ENCODE peak calls at places on chromosomes 4 and X, in seven cellular contexts. One of them, this sample, is unnamed.
A peak's percentile ranks its signal among the peaks of the same experiment; 100 is the strongest.

GRCh38 chrX:45774961-45775360 is 574.3 kb upstream of the DIPK2B start:
- DNase-seq in GM12891: no peak
- DNase-seq in K562: no peak
- DNase-seq in H1: no peak
- DNase-seq in SK-N-SH: no peak
- DNase-seq in GM12878: no peak
- DNase-seq in HepG2: no peak
- DNase-seq in this sample: no peak

GRCh38 chr4:68011684-68012083 is 48.4 kb upstream of the TMPRSS11A start:
- DNase-seq in GM12891: no peak
- DNase-seq in K562: no peak
- DNase-seq in H1: no peak
- DNase-seq in SK-N-SH: no peak
- DNase-seq in GM12878: no peak
- DNase-seq in HepG2: no peak
- DNase-seq in this sample: no peak

GRCh38 chrX:140091276-140091886 is 126.1 kb upstream of the CXorf66 start:
- DNase-seq in GM12891: peak; percentile 3
- DNase-seq in K562: peak; percentile 38
- DNase-seq in H1: peak; percentile 57
- DNase-seq in SK-N-SH: peak; percentile 39
- DNase-seq in GM12878: no peak
- DNase-seq in HepG2: no peak
- DNase-seq in this sample: peak; percentile 11

GRCh38 chr4:3237711-3238560 is 11.0 kb upstream of the MSANTD1 start:
- DNase-seq in GM12891: no peak
- DNase-seq in K562: no peak
- DNase-seq in H1: no peak
- DNase-seq in SK-N-SH: no peak
- DNase-seq in GM12878: no peak
- DNase-seq in HepG2: no peak
- DNase-seq in this sample: no peak

GRCh38 chr4:95549246-95550138 is 719 bp upstream of the UNC5C start:
- DNase-seq in GM12891: peak; percentile 46
- DNase-seq in K562: no peak
- DNase-seq in H1: peak; percentile 75
- DNase-seq in SK-N-SH: peak; percentile 63
- DNase-seq in GM12878: peak; percentile 38
- DNase-seq in HepG2: no peak
- DNase-seq in this sample: no peak

GRCh38 chrX:22314211-22314610 is 41.5 kb downstream of the CBLL2 start:
- DNase-seq in GM12891: no peak
- DNase-seq in K562: no peak
- DNase-seq in H1: no peak
- DNase-seq in SK-N-SH: no peak
- DNase-seq in GM12878: no peak
- DNase-seq in HepG2: no peak
- DNase-seq in this sample: no peak

GRCh38 chr4:150001815-150002214 is 76.4 kb upstream of the DCLK2 start:
- DNase-seq in GM12891: no peak
- DNase-seq in K562: no peak
- DNase-seq in H1: no peak
- DNase-seq in SK-N-SH: no peak
- DNase-seq in GM12878: no peak
- DNase-seq in HepG2: no peak
- DNase-seq in this sample: no peak

GRCh38 chr4:24650849-24651248 is 66.5 kb upstream of the DHX15 start:
- DNase-seq in GM12891: no peak
- DNase-seq in K562: no peak
- DNase-seq in H1: no peak
- DNase-seq in SK-N-SH: no peak
- DNase-seq in GM12878: no peak
- DNase-seq in HepG2: no peak
- DNase-seq in this sample: no peak

GRCh38 chr4:133129237-133129636 is 19.9 kb upstream of the PCDH10 start:
- DNase-seq in GM12891: no peak
- DNase-seq in K562: no peak
- DNase-seq in H1: no peak
- DNase-seq in SK-N-SH: no peak
- DNase-seq in GM12878: no peak
- DNase-seq in HepG2: no peak
- DNase-seq in this sample: no peak

DNA sequence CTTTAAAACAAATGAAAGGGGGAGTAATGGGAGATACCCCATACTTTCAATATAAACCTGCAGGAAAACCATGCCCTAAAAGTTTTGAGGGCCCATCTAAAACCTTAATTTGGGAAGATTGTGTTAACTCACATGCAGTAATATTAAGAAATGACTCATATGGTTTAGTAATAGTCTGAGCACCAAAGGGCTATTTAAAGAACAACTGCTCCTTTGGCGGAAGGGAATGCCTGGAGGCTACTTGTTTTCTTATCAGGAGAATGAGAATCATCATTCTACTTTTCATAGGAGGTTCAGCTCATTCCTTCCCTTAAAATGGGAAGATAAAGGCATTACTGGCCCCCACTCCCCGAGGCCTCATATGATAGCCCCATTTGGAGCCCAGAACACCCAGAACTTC is 47.6 kb downstream of the SPIN3 start:
- DNase-seq in GM12891: no peak
- DNase-seq in K562: no peak
- DNase-seq in H1: no peak
- DNase-seq in SK-N-SH: no peak
- DNase-seq in GM12878: no peak
- DNase-seq in HepG2: no peak
- DNase-seq in this sample: no peak
- TF ChIP-seq TAF1 in GM12891: no peak
- TF ChIP-seq TAF1 in K562: no peak
- TF ChIP-seq TAF1 in H1: no peak
- TF ChIP-seq TAF1 in SK-N-SH: no peak
- TF ChIP-seq TAF1 in GM12878: no peak
- TF ChIP-seq TAF1 in HepG2: no peak
- TF ChIP-seq TAF1 in this sample: no peak

DNA sequence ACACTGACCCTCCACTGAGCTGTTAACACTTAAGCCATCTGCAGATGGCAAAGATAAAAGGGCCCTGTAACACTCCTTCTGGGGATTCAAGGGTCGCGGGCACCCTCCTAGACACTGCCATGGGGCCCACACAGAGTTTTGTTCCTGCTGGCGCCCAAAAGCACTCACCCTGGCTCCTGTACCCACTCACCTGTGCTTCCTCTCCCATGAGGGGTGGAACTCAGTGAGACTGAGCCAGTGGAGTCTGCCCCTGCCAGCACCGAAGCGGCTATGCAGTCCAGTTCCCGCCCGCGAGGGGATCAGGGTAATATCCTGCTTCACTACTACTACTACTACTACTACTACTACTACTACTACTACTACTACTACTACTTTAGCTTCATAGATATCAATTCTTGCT is 312.1 kb upstream of the FTHL17 start:
- DNase-seq in GM12891: no peak
- DNase-seq in K562: no peak
- DNase-seq in H1: no peak
- DNase-seq in SK-N-SH: no peak
- DNase-seq in GM12878: no peak
- DNase-seq in HepG2: no peak
- DNase-seq in this sample: no peak
- TF ChIP-seq POLR2AphosphoS5 in GM12891: no peak
- TF ChIP-seq POLR2AphosphoS5 in K562: no peak
- TF ChIP-seq POLR2AphosphoS5 in H1: no peak
- TF ChIP-seq POLR2AphosphoS5 in SK-N-SH: no peak
- TF ChIP-seq POLR2AphosphoS5 in GM12878: no peak
- TF ChIP-seq POLR2AphosphoS5 in HepG2: no peak
- TF ChIP-seq POLR2AphosphoS5 in this sample: no peak

GRCh38 chrX:66008403-66008970 is 31.4 kb downstream of the VSIG4 start:
- DNase-seq in GM12891: no peak
- DNase-seq in K562: no peak
- DNase-seq in H1: no peak
- DNase-seq in SK-N-SH: no peak
- DNase-seq in GM12878: no peak
- DNase-seq in HepG2: no peak
- DNase-seq in this sample: no peak

GRCh38 chrX:66002832-66003680 is 36.8 kb downstream of the VSIG4 start:
- DNase-seq in GM12891: no peak
- DNase-seq in K562: no peak
- DNase-seq in H1: no peak
- DNase-seq in SK-N-SH: no peak
- DNase-seq in GM12878: peak; percentile 48
- DNase-seq in HepG2: no peak
- DNase-seq in this sample: no peak

GRCh38 chrX:66007851-66008250 is 32.0 kb downstream of the VSIG4 start:
- DNase-seq in GM12891: no peak
- DNase-seq in K562: no peak
- DNase-seq in H1: no peak
- DNase-seq in SK-N-SH: no peak
- DNase-seq in GM12878: no peak
- DNase-seq in HepG2: no peak
- DNase-seq in this sample: no peak

GRCh38 chrX:66005832-66006449 is 33.9 kb downstream of the VSIG4 start:
- DNase-seq in GM12891: no peak
- DNase-seq in K562: no peak
- DNase-seq in H1: no peak
- DNase-seq in SK-N-SH: no peak
- DNase-seq in GM12878: no peak
- DNase-seq in HepG2: no peak
- DNase-seq in this sample: no peak

GRCh38 chrX:66004928-66005831 is 34.7 kb downstream of the VSIG4 start:
- DNase-seq in GM12891: no peak
- DNase-seq in K562: no peak
- DNase-seq in H1: no peak
- DNase-seq in SK-N-SH: no peak
- DNase-seq in GM12878: no peak
- DNase-seq in HepG2: no peak
- DNase-seq in this sample: no peak
- TF ChIP-seq TAF1 in GM12891: no peak
- TF ChIP-seq TAF1 in K562: peak; percentile 36
- TF ChIP-seq TAF1 in H1: no peak
- TF ChIP-seq TAF1 in SK-N-SH: no peak
- TF ChIP-seq TAF1 in GM12878: no peak
- TF ChIP-seq TAF1 in HepG2: no peak
- TF ChIP-seq TAF1 in this sample: no peak

DNA sequence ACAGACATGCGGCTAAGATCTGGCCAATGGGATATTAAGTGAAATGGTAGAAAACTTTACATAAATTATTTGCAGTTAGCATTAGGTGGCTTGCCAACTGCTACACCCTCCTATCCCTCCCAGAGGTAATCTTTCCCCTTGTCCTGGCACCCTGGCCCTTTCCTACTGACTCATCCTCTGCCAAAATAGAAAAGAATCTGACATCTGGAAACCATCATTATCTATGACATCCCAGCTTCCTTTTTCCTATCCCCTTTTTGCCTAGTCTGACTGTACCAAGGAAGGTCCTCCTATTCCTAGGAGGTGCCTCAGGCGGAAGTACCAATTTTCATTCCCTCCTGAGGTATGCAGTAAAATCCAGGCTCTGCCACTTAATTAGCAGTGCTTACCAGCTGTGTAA is 163.6 kb upstream of the KLF3 start:
- DNase-seq in GM12891: no peak
- DNase-seq in K562: no peak
- DNase-seq in H1: no peak
- DNase-seq in SK-N-SH: peak; percentile 12
- DNase-seq in GM12878: no peak
- DNase-seq in HepG2: no peak
- DNase-seq in this sample: no peak
- TF ChIP-seq POLR2AphosphoS5 in GM12891: no peak
- TF ChIP-seq POLR2AphosphoS5 in K562: no peak
- TF ChIP-seq POLR2AphosphoS5 in H1: no peak
- TF ChIP-seq POLR2AphosphoS5 in SK-N-SH: no peak
- TF ChIP-seq POLR2AphosphoS5 in GM12878: no peak
- TF ChIP-seq POLR2AphosphoS5 in HepG2: no peak
- TF ChIP-seq POLR2AphosphoS5 in this sample: no peak

GRCh38 chrX:56564182-56564885 is 907 bp downstream of the UBQLN2 start:
- DNase-seq in GM12891: no peak
- DNase-seq in K562: peak; percentile 7
- DNase-seq in H1: peak; percentile 37
- DNase-seq in SK-N-SH: peak; percentile 27
- DNase-seq in GM12878: no peak
- DNase-seq in HepG2: peak; percentile 2
- DNase-seq in this sample: no peak

GRCh38 chrX:56563231-56564116 is at the start of gene UBQLN2:
- DNase-seq in GM12891: peak; percentile 20
- DNase-seq in K562: peak; percentile 72
- DNase-seq in H1: peak; percentile 64
- DNase-seq in SK-N-SH: peak; percentile 77
- DNase-seq in GM12878: no peak
- DNase-seq in HepG2: peak; percentile 30
- DNase-seq in this sample: no peak

GRCh38 chrX:56569378-56570061 is 6.1 kb downstream of the UBQLN2 start:
- DNase-seq in GM12891: no peak
- DNase-seq in K562: no peak
- DNase-seq in H1: no peak
- DNase-seq in SK-N-SH: no peak
- DNase-seq in GM12878: no peak
- DNase-seq in HepG2: no peak
- DNase-seq in this sample: no peak

GRCh38 chrX:56564921-56565861 is 1.8 kb downstream of the UBQLN2 start:
- DNase-seq in GM12891: no peak
- DNase-seq in K562: peak; percentile 7
- DNase-seq in H1: no peak
- DNase-seq in SK-N-SH: peak; percentile 24
- DNase-seq in GM12878: no peak
- DNase-seq in HepG2: peak; percentile 0
- DNase-seq in this sample: no peak
- TF ChIP-seq TAF1 in GM12891: no peak
- TF ChIP-seq TAF1 in K562: no peak
- TF ChIP-seq TAF1 in H1: no peak
- TF ChIP-seq TAF1 in SK-N-SH: no peak
- TF ChIP-seq TAF1 in GM12878: no peak
- TF ChIP-seq TAF1 in HepG2: no peak
- TF ChIP-seq TAF1 in this sample: no peak

GRCh38 chrX:2678583-2678982 is 12.5 kb upstream of the CD99 start:
- DNase-seq in GM12891: no peak
- DNase-seq in K562: no peak
- DNase-seq in H1: no peak
- DNase-seq in SK-N-SH: no peak
- DNase-seq in GM12878: no peak
- DNase-seq in HepG2: no peak
- DNase-seq in this sample: no peak
- TF ChIP-seq POLR2AphosphoS5 in GM12891: no peak
- TF ChIP-seq POLR2AphosphoS5 in K562: no peak
- TF ChIP-seq POLR2AphosphoS5 in H1: no peak
- TF ChIP-seq POLR2AphosphoS5 in SK-N-SH: no peak
- TF ChIP-seq POLR2AphosphoS5 in GM12878: no peak
- TF ChIP-seq POLR2AphosphoS5 in HepG2: no peak
- TF ChIP-seq POLR2AphosphoS5 in this sample: no peak